ENCODE peak calls at places on chromosomes 6 and 20, in five cellular contexts. One of them, this sample, is unnamed. For H3K4me1, the result is how much of the 10 kb centered on the place peaks cover.

GRCh38 chr6:82902290-82902689 is 163.4 kb downstream of the UBE3D start:
- DNase-seq in tibial artery: no peak
- DNase-seq in left ventricle myocardium inferior: no peak
- DNase-seq in CD8-positive, alpha-beta T cell: no peak
- DNase-seq in Caco-2: no peak
- DNase-seq in this sample: no peak

GRCh38 chr6:139149383-139149782 is 14.5 kb downstream of the HECA start:
- DNase-seq in Caco-2: no peak
- DNase-seq in tibial artery: no peak
- DNase-seq in CD8-positive, alpha-beta T cell: no peak
- DNase-seq in left ventricle myocardium inferior: no peak
- DNase-seq in this sample: no peak

GRCh38 chr6:139364302-139364981 is 10.0 kb downstream of the CITED2 start:
- DNase-seq in tibial artery: no peak
- DNase-seq in left ventricle myocardium inferior: no peak
- DNase-seq in CD8-positive, alpha-beta T cell: no peak
- DNase-seq in Caco-2: no peak
- DNase-seq in this sample: no peak

GRCh38 chr6:68746376-68746775 is 111.3 kb downstream of the ADGRB3 start:
- DNase-seq in CD8-positive, alpha-beta T cell: no peak
- DNase-seq in tibial artery: no peak
- DNase-seq in Caco-2: no peak
- DNase-seq in left ventricle myocardium inferior: no peak
- DNase-seq in this sample: no peak

GRCh38 chr6:136517002-136517401 is 33.2 kb downstream of the MAP7 start:
- DNase-seq in CD8-positive, alpha-beta T cell: no peak
- DNase-seq in left ventricle myocardium inferior: no peak
- DNase-seq in tibial artery: no peak
- DNase-seq in Caco-2: no peak
- DNase-seq in this sample: no peak

GRCh38 chr6:87756858-87757257 is 54.8 kb upstream of the AKIRIN2 start:
- DNase-seq in left ventricle myocardium inferior: no peak
- DNase-seq in CD8-positive, alpha-beta T cell: peak
- DNase-seq in tibial artery: peak
- DNase-seq in Caco-2: no peak
- DNase-seq in this sample: no peak

GRCh38 chr6:4644962-4645361 is 131.2 kb upstream of the CDYL start:
- DNase-seq in left ventricle myocardium inferior: no peak
- DNase-seq in Caco-2: peak
- DNase-seq in tibial artery: no peak
- DNase-seq in CD8-positive, alpha-beta T cell: no peak
- DNase-seq in this sample: no peak

GRCh38 chr6:7078856-7079255 is 28.9 kb upstream of the RREB1 start:
- DNase-seq in left ventricle myocardium inferior: no peak
- DNase-seq in CD8-positive, alpha-beta T cell: no peak
- DNase-seq in tibial artery: no peak
- DNase-seq in Caco-2: no peak
- DNase-seq in this sample: no peak

GRCh38 chr20:25484911-25485511 is 77.5 kb downstream of the GINS1 start:
- DNase-seq in CD8-positive, alpha-beta T cell: no peak
- DNase-seq in left ventricle myocardium inferior: no peak
- DNase-seq in tibial artery: no peak
- DNase-seq in Caco-2: no peak
- DNase-seq in this sample: no peak

GRCh38 chr20:48236485-48237055 is 451.3 kb upstream of the SULF2 start:
- DNase-seq in tibial artery: no peak
- DNase-seq in CD8-positive, alpha-beta T cell: no peak
- DNase-seq in Caco-2: peak
- DNase-seq in left ventricle myocardium inferior: no peak
- DNase-seq in this sample: no peak

GRCh38 chr20:14915356-14915755 is 577.9 kb upstream of the FLRT3 start:
- DNase-seq in Caco-2: no peak
- DNase-seq in left ventricle myocardium inferior: no peak
- DNase-seq in tibial artery: no peak
- DNase-seq in CD8-positive, alpha-beta T cell: no peak
- DNase-seq in this sample: no peak

GRCh38 chr6:61606500-61606899 is 679.5 kb downstream of the KHDRBS2 start:
- DNase-seq in CD8-positive, alpha-beta T cell: no peak
- DNase-seq in tibial artery: no peak
- DNase-seq in left ventricle myocardium inferior: no peak
- DNase-seq in Caco-2: no peak
- DNase-seq in this sample: no peak

GRCh38 chr20:36819662-36820061 is 46.1 kb upstream of the DSN1 start:
- DNase-seq in Caco-2: no peak
- DNase-seq in left ventricle myocardium inferior: no peak
- DNase-seq in CD8-positive, alpha-beta T cell: no peak
- DNase-seq in tibial artery: no peak
- DNase-seq in this sample: no peak

GRCh38 chr20:33827629-33828325 is 16.6 kb downstream of the CHMP4B start:
- DNase-seq in tibial artery: no peak
- DNase-seq in Caco-2: no peak
- DNase-seq in left ventricle myocardium inferior: no peak
- DNase-seq in CD8-positive, alpha-beta T cell: no peak
- DNase-seq in this sample: no peak
- H3K4me1 ChIP-seq in tibial artery: half or more
- H3K4me1 ChIP-seq in Caco-2: half or more
- H3K4me1 ChIP-seq in left ventricle myocardium inferior: half or more
- H3K4me1 ChIP-seq in CD8-positive, alpha-beta T cell: under half
- H3K4me1 ChIP-seq in this sample: under half

DNA sequence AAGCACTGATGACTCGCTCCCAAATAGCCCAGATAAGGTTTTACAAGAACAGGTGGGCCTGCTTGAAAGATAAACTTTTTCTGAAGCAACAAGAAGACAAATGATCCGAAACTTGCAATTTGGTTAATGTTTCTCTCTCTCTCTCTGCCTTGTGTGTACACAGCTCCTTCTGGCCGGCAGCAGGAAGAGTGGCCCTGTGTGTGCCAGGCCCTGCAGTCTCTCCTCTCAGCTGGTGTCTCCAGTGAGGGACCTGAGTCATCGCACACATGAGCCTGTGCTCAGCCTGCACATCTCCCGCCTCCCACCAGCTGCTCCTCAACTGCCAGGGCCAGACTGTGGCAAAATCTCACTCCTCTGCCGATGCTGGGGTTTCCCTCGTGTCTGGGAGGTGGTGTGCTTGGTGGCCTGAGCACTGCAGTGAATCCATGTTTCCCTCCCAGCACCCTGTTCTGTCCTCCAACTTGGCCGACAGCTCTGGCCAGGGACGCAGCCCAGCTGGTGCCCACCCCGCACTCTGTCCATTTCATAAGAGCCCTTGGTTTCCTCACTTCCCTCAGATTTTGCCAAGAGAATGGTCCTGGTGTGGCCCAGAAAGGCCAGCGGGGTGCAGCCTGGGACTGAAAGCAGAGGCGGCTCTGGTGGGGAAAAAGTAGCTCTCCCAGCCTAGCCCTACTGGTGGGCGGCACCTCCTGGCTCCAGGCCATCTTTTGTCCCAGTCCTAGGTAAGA is 49.4 kb downstream of the ERMARD start:
- DNase-seq in CD8-positive, alpha-beta T cell: no peak
- DNase-seq in Caco-2: peak
- DNase-seq in left ventricle myocardium inferior: no peak
- DNase-seq in tibial artery: no peak
- DNase-seq in this sample: no peak
- H3K4me3 ChIP-seq in CD8-positive, alpha-beta T cell: no peak
- H3K4me3 ChIP-seq in Caco-2: no peak
- H3K4me3 ChIP-seq in left ventricle myocardium inferior: no peak
- H3K4me3 ChIP-seq in tibial artery: no peak
- H3K4me3 ChIP-seq in this sample: no peak

GRCh38 chr6:50718566-50718965 is 5.2 kb downstream of the TFAP2D start:
- DNase-seq in tibial artery: no peak
- DNase-seq in CD8-positive, alpha-beta T cell: no peak
- DNase-seq in left ventricle myocardium inferior: no peak
- DNase-seq in Caco-2: no peak
- DNase-seq in this sample: no peak

GRCh38 chr6:50718058-50718457 is 4.7 kb downstream of the TFAP2D start:
- DNase-seq in CD8-positive, alpha-beta T cell: no peak
- DNase-seq in tibial artery: no peak
- DNase-seq in left ventricle myocardium inferior: no peak
- DNase-seq in Caco-2: no peak
- DNase-seq in this sample: no peak

GRCh38 chr6:50722829-50723562 is 9.7 kb downstream of the TFAP2D start:
- DNase-seq in CD8-positive, alpha-beta T cell: no peak
- DNase-seq in tibial artery: no peak
- DNase-seq in Caco-2: no peak
- DNase-seq in left ventricle myocardium inferior: no peak
- DNase-seq in this sample: no peak

GRCh38 chr6:50721978-50722377 is 8.7 kb downstream of the TFAP2D start:
- DNase-seq in tibial artery: no peak
- DNase-seq in CD8-positive, alpha-beta T cell: no peak
- DNase-seq in left ventricle myocardium inferior: no peak
- DNase-seq in Caco-2: no peak
- DNase-seq in this sample: no peak

GRCh38 chr6:50720623-50721022 is 7.3 kb downstream of the TFAP2D start:
- DNase-seq in Caco-2: no peak
- DNase-seq in CD8-positive, alpha-beta T cell: no peak
- DNase-seq in left ventricle myocardium inferior: no peak
- DNase-seq in tibial artery: no peak
- DNase-seq in this sample: no peak
- H3K4me1 ChIP-seq in Caco-2: under half
- H3K4me1 ChIP-seq in CD8-positive, alpha-beta T cell: under half
- H3K4me1 ChIP-seq in left ventricle myocardium inferior: under half
- H3K4me1 ChIP-seq in tibial artery: under half
- H3K4me1 ChIP-seq in this sample: under half

GRCh38 chr6:14639983-14640599 is 522.5 kb downstream of the CD83 start:
- DNase-seq in CD8-positive, alpha-beta T cell: no peak
- DNase-seq in Caco-2: no peak
- DNase-seq in tibial artery: no peak
- DNase-seq in left ventricle myocardium inferior: no peak
- DNase-seq in this sample: no peak

GRCh38 chr6:14640631-14641030 is 523.1 kb downstream of the CD83 start:
- DNase-seq in Caco-2: no peak
- DNase-seq in left ventricle myocardium inferior: no peak
- DNase-seq in CD8-positive, alpha-beta T cell: no peak
- DNase-seq in tibial artery: no peak
- DNase-seq in this sample: no peak

GRCh38 chr6:14635933-14636599 is 518.5 kb downstream of the CD83 start:
- DNase-seq in CD8-positive, alpha-beta T cell: no peak
- DNase-seq in left ventricle myocardium inferior: no peak
- DNase-seq in tibial artery: no peak
- DNase-seq in Caco-2: no peak
- DNase-seq in this sample: no peak

GRCh38 chr6:14638932-14639875 is 521.6 kb downstream of the CD83 start:
- DNase-seq in left ventricle myocardium inferior: peak
- DNase-seq in Caco-2: no peak
- DNase-seq in CD8-positive, alpha-beta T cell: no peak
- DNase-seq in tibial artery: no peak
- DNase-seq in this sample: no peak

DNA sequence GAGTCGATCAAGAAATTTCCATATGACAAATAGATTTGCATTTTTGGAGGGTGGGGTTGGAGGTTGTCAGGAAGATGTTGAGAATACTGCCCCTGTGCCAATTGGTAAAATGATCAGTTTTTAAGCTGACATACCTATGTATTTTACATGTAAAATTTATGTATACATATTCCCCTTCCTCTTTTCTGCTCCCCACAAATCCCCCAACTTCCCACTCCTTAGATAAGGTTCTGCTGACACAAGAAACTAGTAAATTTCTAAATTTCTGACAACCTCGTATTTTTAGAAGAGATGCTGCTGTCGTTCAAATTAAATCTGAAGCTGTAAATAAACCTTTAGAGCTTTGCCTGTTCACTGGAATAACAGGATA is 521.0 kb downstream of the CD83 start:
- DNase-seq in left ventricle myocardium inferior: no peak
- DNase-seq in CD8-positive, alpha-beta T cell: no peak
- DNase-seq in tibial artery: no peak
- DNase-seq in Caco-2: no peak
- DNase-seq in this sample: no peak
- H3K4me3 ChIP-seq in left ventricle myocardium inferior: peak
- H3K4me3 ChIP-seq in CD8-positive, alpha-beta T cell: no peak
- H3K4me3 ChIP-seq in tibial artery: no peak
- H3K4me3 ChIP-seq in Caco-2: no peak
- H3K4me3 ChIP-seq in this sample: no peak

GRCh38 chr6:53528107-53528506 is 16.8 kb downstream of the GCLC start:
- DNase-seq in CD8-positive, alpha-beta T cell: no peak
- DNase-seq in Caco-2: no peak
- DNase-seq in left ventricle myocardium inferior: no peak
- DNase-seq in tibial artery: no peak
- DNase-seq in this sample: no peak

GRCh38 chr6:53523511-53524454 is 21.1 kb downstream of the GCLC start:
- DNase-seq in CD8-positive, alpha-beta T cell: no peak
- DNase-seq in tibial artery: no peak
- DNase-seq in Caco-2: no peak
- DNase-seq in left ventricle myocardium inferior: no peak
- DNase-seq in this sample: no peak

GRCh38 chr6:53527249-53527765 is 17.6 kb downstream of the GCLC start:
- DNase-seq in left ventricle myocardium inferior: no peak
- DNase-seq in Caco-2: no peak
- DNase-seq in tibial artery: no peak
- DNase-seq in CD8-positive, alpha-beta T cell: no peak
- DNase-seq in this sample: no peak

GRCh38 chr6:53526000-53526399 is 18.9 kb downstream of the GCLC start:
- DNase-seq in tibial artery: no peak
- DNase-seq in Caco-2: no peak
- DNase-seq in CD8-positive, alpha-beta T cell: no peak
- DNase-seq in left ventricle myocardium inferior: no peak
- DNase-seq in this sample: no peak

GRCh38 chr6:53524455-53524815 is 20.5 kb downstream of the GCLC start:
- DNase-seq in tibial artery: no peak
- DNase-seq in left ventricle myocardium inferior: no peak
- DNase-seq in Caco-2: no peak
- DNase-seq in CD8-positive, alpha-beta T cell: no peak
- DNase-seq in this sample: no peak
- H3K4me1 ChIP-seq in tibial artery: under half
- H3K4me1 ChIP-seq in left ventricle myocardium inferior: half or more
- H3K4me1 ChIP-seq in Caco-2: under half
- H3K4me1 ChIP-seq in CD8-positive, alpha-beta T cell: under half
- H3K4me1 ChIP-seq in this sample: under half

DNA sequence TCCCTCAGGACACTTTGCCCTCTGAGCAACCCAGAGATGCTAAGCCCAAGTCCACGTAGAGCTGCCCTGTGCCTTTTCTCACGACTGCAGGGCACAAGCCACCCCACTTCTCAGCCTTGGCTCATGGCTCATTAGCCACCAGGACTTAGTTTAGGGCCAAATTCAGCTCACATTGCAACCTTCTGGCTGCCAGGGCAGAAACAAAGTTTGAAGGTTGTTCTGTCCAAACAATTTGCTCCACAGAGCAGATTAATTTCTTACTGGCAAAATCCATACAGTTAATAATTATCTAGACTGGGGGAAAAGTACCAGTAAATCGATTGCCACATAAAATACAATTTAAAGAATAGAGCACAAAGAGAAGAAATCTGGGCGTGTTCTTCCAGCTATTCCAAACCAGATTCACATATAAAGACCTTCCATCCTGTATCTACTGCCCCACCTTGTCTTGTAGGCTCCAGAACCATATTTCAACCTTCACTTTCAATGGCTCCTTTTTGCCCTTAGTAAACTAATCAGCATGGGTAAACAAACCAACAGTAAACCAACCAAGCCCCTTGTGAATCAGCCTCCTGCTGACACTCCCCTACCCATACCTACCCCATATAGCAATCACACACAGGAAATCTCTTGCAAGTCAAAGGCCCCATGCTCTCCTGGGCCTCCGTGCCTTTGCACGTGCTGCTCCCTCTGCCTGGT is 101.9 kb downstream of the QRSL1 start:
- DNase-seq in CD8-positive, alpha-beta T cell: no peak
- DNase-seq in Caco-2: no peak
- DNase-seq in tibial artery: no peak
- DNase-seq in left ventricle myocardium inferior: no peak
- DNase-seq in this sample: no peak
- H3K4me3 ChIP-seq in CD8-positive, alpha-beta T cell: no peak
- H3K4me3 ChIP-seq in Caco-2: no peak
- H3K4me3 ChIP-seq in tibial artery: no peak
- H3K4me3 ChIP-seq in left ventricle myocardium inferior: no peak
- H3K4me3 ChIP-seq in this sample: no peak

GRCh38 chr20:2783908-2784566 is 16.4 kb downstream of the CPXM1 start:
- DNase-seq in tibial artery: no peak
- DNase-seq in left ventricle myocardium inferior: no peak
- DNase-seq in CD8-positive, alpha-beta T cell: no peak
- DNase-seq in Caco-2: no peak
- DNase-seq in this sample: no peak
- H3K4me1 ChIP-seq in tibial artery: under half
- H3K4me1 ChIP-seq in left ventricle myocardium inferior: under half
- H3K4me1 ChIP-seq in CD8-positive, alpha-beta T cell: under half
- H3K4me1 ChIP-seq in Caco-2: under half
- H3K4me1 ChIP-seq in this sample: under half

This sample was measured in effector memory CD4-positive, alpha-beta T cell.